ENCODE peak calls at places on chromosome 14, in seven cellular contexts. E is H9, Z is Right ventricle myocardium superior, P is omental fat pad, N is ELR, F is NCI-H187, K is T-helper 1 cell. Y is an unnamed sample.

GRCh38 chr14:35416108-35416750 is 11.7 kb upstream of the NFKBIA start:
- DNase-seq in E (no peak), Z (no peak), P (no peak), N (peak), F (no peak), K (peak), Y (peak)

GRCh38 chr14:94925416-94925815 is 155.5 kb upstream of the GSC start:
- DNase-seq in E (no peak), Z (no peak), P (no peak), N (no peak), F (no peak), K (no peak), Y (no peak)

GRCh38 chr14:74949859-74950572 is 5.4 kb downstream of the PGF start:
- DNase-seq in E (no peak), Z (no peak), P (no peak), N (no peak), F (no peak), K (no peak), Y (no peak)

GRCh38 chr14:103527408-103528157 is 1.4 kb upstream of the TRMT61A start:
- DNase-seq in E (no peak), Z (peak), P (no peak), N (peak), F (no peak), K (no peak), Y (no peak)

GRCh38 chr14:102633906-102634595 is 41.6 kb downstream of the RCOR1 start:
- DNase-seq in E (no peak), Z (no peak), P (no peak), N (no peak), F (no peak), K (peak), Y (no peak)

GRCh38 chr14:38944691-38945090 is 158.3 kb downstream of the SEC23A start:
- DNase-seq in E (no peak), Z (no peak), P (no peak), N (no peak), F (no peak), K (no peak), Y (no peak)

GRCh38 chr14:73576391-73576790 is 7.4 kb downstream of the ACOT2 start:
- DNase-seq in E (no peak), Z (no peak), P (no peak), N (no peak), F (no peak), K (no peak), Y (no peak)

GRCh38 chr14:69366069-69366468 is 32.0 kb downstream of the ERH start:
- DNase-seq in E (no peak), Z (no peak), P (no peak), N (no peak), F (no peak), K (no peak), Y (no peak)